ENCODE peak calls at places on chromosomes 16 and 17, in five cellular contexts. One of them, this sample, is unnamed.

GRCh38 chr17:46190763-46191162 is 2.5 kb downstream of the KANSL1 start:
- DNase-seq in upper lobe of right lung: no peak
- DNase-seq in prostate gland: no peak
- DNase-seq in Calu3: no peak
- DNase-seq in ovary: no peak
- DNase-seq in this sample: no peak

GRCh38 chr17:49739662-49740271 is 24.2 kb downstream of the FAM117A start:
- DNase-seq in Calu3: no peak
- DNase-seq in upper lobe of right lung: peak
- DNase-seq in prostate gland: peak
- DNase-seq in ovary: peak
- DNase-seq in this sample: peak

GRCh38 chr17:69870751-69871199 is 204.2 kb upstream of the KCNJ16 start:
- DNase-seq in prostate gland: peak
- DNase-seq in Calu3: no peak
- DNase-seq in ovary: no peak
- DNase-seq in upper lobe of right lung: no peak
- DNase-seq in this sample: no peak

GRCh38 chr17:74163836-74164235 is 39.6 kb upstream of the RPL38 start:
- DNase-seq in upper lobe of right lung: peak
- DNase-seq in ovary: no peak
- DNase-seq in Calu3: no peak
- DNase-seq in prostate gland: no peak
- DNase-seq in this sample: no peak

GRCh38 chr17:72365857-72366415 is 245.1 kb downstream of the SOX9 start:
- DNase-seq in Calu3: no peak
- DNase-seq in prostate gland: no peak
- DNase-seq in ovary: no peak
- DNase-seq in upper lobe of right lung: no peak
- DNase-seq in this sample: no peak

GRCh38 chr16:20507280-20507679 is 56.0 kb downstream of the ACSM2A start:
- DNase-seq in Calu3: no peak
- DNase-seq in prostate gland: no peak
- DNase-seq in ovary: no peak
- DNase-seq in upper lobe of right lung: no peak
- DNase-seq in this sample: no peak

GRCh38 chr17:57459286-57459915 is 203.1 kb downstream of the MSI2 start:
- DNase-seq in Calu3: peak
- DNase-seq in prostate gland: no peak
- DNase-seq in ovary: no peak
- DNase-seq in upper lobe of right lung: no peak
- DNase-seq in this sample: no peak

GRCh38 chr17:66522591-66523272 is 220.3 kb downstream of the PRKCA start:
- DNase-seq in Calu3: no peak
- DNase-seq in prostate gland: no peak
- DNase-seq in ovary: no peak
- DNase-seq in upper lobe of right lung: no peak
- DNase-seq in this sample: no peak

GRCh38 chr16:1261131-1261917 is 5.5 kb downstream of the TPSD1 start:
- DNase-seq in prostate gland: no peak
- DNase-seq in Calu3: peak
- DNase-seq in upper lobe of right lung: no peak
- DNase-seq in ovary: no peak
- DNase-seq in this sample: no peak

GRCh38 chr17:6713130-6713917 is at the start of gene SLC13A5:
- DNase-seq in ovary: peak
- DNase-seq in Calu3: peak
- DNase-seq in upper lobe of right lung: no peak
- DNase-seq in prostate gland: no peak
- DNase-seq in this sample: peak

GRCh38 chr17:76643553-76644148 is at the start of gene ST6GALNAC1:
- DNase-seq in prostate gland: peak
- DNase-seq in ovary: no peak
- DNase-seq in upper lobe of right lung: peak
- DNase-seq in Calu3: peak
- DNase-seq in this sample: no peak

GRCh38 chr16:56781565-56781964 is 51.6 kb downstream of the NUP93 start:
- DNase-seq in Calu3: no peak
- DNase-seq in prostate gland: no peak
- DNase-seq in upper lobe of right lung: no peak
- DNase-seq in ovary: no peak
- DNase-seq in this sample: no peak

GRCh38 chr16:30977502-30977901 is 7.5 kb upstream of the HSD3B7 start:
- DNase-seq in ovary: no peak
- DNase-seq in upper lobe of right lung: no peak
- DNase-seq in Calu3: no peak
- DNase-seq in prostate gland: no peak
- DNase-seq in this sample: no peak

GRCh38 chr17:77707546-77707945 is 251.0 kb upstream of the TNRC6C start:
- DNase-seq in prostate gland: no peak
- DNase-seq in upper lobe of right lung: no peak
- DNase-seq in Calu3: no peak
- DNase-seq in ovary: no peak
- DNase-seq in this sample: no peak

GRCh38 chr17:78883533-78884131 is 19.4 kb downstream of the CEP295NL start:
- DNase-seq in Calu3: peak
- DNase-seq in upper lobe of right lung: peak
- DNase-seq in prostate gland: peak
- DNase-seq in ovary: peak
- DNase-seq in this sample: no peak

GRCh38 chr17:38444151-38444550 is 15.9 kb downstream of the ARHGAP23 start:
- DNase-seq in upper lobe of right lung: peak
- DNase-seq in Calu3: peak
- DNase-seq in prostate gland: peak
- DNase-seq in ovary: peak
- DNase-seq in this sample: peak

GRCh38 chr16:80569440-80570105 is 28.8 kb downstream of the DYNLRB2 start:
- DNase-seq in Calu3: peak
- DNase-seq in upper lobe of right lung: no peak
- DNase-seq in ovary: no peak
- DNase-seq in prostate gland: no peak
- DNase-seq in this sample: peak

GRCh38 chr17:74018116-74018515 is 185.4 kb upstream of the RPL38 start:
- DNase-seq in upper lobe of right lung: no peak
- DNase-seq in ovary: no peak
- DNase-seq in Calu3: no peak
- DNase-seq in prostate gland: no peak
- DNase-seq in this sample: no peak

GRCh38 chr16:54282202-54282922 is 4.2 kb downstream of the IRX3 start:
- DNase-seq in Calu3: peak
- DNase-seq in ovary: peak
- DNase-seq in upper lobe of right lung: peak
- DNase-seq in prostate gland: peak
- DNase-seq in this sample: peak

GRCh38 chr16:31420037-31420436 is 8.1 kb downstream of the COX6A2 start:
- DNase-seq in Calu3: no peak
- DNase-seq in upper lobe of right lung: no peak
- DNase-seq in prostate gland: no peak
- DNase-seq in ovary: no peak
- DNase-seq in this sample: no peak

GRCh38 chr17:333626-334396 is 18.8 kb downstream of the RPH3AL start:
- DNase-seq in prostate gland: no peak
- DNase-seq in ovary: peak
- DNase-seq in Calu3: no peak
- DNase-seq in upper lobe of right lung: peak
- DNase-seq in this sample: no peak

GRCh38 chr16:30949655-30950515 is 1.0 kb downstream of the ORAI3 start:
- DNase-seq in Calu3: peak
- DNase-seq in ovary: peak
- DNase-seq in upper lobe of right lung: peak
- DNase-seq in prostate gland: peak
- DNase-seq in this sample: peak

GRCh38 chr17:21602176-21602575 is 90.1 kb upstream of the KCNJ18 start:
- DNase-seq in prostate gland: no peak
- DNase-seq in ovary: no peak
- DNase-seq in Calu3: no peak
- DNase-seq in upper lobe of right lung: no peak
- DNase-seq in this sample: no peak

GRCh38 chr16:55115506-55115905 is 184.8 kb downstream of the IRX5 start:
- DNase-seq in prostate gland: no peak
- DNase-seq in ovary: no peak
- DNase-seq in upper lobe of right lung: no peak
- DNase-seq in Calu3: no peak
- DNase-seq in this sample: no peak

GRCh38 chr16:75380870-75381269 is 52.4 kb downstream of the CFDP1 start:
- DNase-seq in prostate gland: no peak
- DNase-seq in Calu3: no peak
- DNase-seq in upper lobe of right lung: no peak
- DNase-seq in ovary: no peak
- DNase-seq in this sample: no peak

GRCh38 chr17:13594762-13595697 is 6.7 kb downstream of the HS3ST3A1 start:
- DNase-seq in upper lobe of right lung: no peak
- DNase-seq in prostate gland: peak
- DNase-seq in Calu3: peak
- DNase-seq in ovary: peak
- DNase-seq in this sample: peak

GRCh38 chr17:82134101-82134500 is 36.1 kb upstream of the FASN start:
- DNase-seq in ovary: no peak
- DNase-seq in upper lobe of right lung: peak
- DNase-seq in prostate gland: peak
- DNase-seq in Calu3: no peak
- DNase-seq in this sample: no peak

GRCh38 chr17:29193146-29193545 is 12.9 kb upstream of the MYO18A start:
- DNase-seq in upper lobe of right lung: no peak
- DNase-seq in prostate gland: no peak
- DNase-seq in ovary: no peak
- DNase-seq in Calu3: no peak
- DNase-seq in this sample: no peak

GRCh38 chr17:12510535-12510934 is 155.2 kb upstream of the MYOCD start:
- DNase-seq in prostate gland: no peak
- DNase-seq in ovary: no peak
- DNase-seq in upper lobe of right lung: no peak
- DNase-seq in Calu3: no peak
- DNase-seq in this sample: no peak

DNA sequence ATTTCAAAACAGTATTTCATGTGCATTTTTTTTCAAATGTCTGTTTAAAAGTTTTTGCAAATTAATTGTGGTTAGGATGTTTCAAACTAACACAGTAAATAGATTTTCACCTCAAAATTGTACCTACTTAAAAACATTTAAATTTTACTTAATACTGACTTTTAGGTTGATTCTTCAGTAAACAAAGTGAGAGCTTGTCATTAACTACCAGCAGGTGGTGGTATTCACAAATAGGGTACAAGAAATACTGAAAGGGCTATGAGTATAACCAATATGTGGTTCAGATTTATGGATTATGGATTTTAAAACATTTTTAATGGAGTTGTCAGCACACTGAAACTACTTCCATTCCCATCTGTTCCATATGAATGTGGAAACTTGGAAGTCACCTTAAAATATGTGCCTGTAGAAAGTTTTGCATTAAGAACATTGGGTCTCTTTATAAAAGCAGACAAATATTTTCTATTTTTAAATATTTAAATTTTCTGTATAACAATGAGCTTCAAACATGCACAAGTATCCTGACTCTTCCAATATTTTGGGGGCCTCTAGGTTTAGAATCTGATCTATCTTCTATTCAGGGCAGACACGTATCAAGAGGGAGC is 155.5 kb downstream of the SNX11 start:
- DNase-seq in ovary: no peak
- DNase-seq in Calu3: no peak
- DNase-seq in prostate gland: no peak
- DNase-seq in upper lobe of right lung: no peak
- DNase-seq in this sample: no peak
- TF ChIP-seq CTCF in ovary: no peak
- TF ChIP-seq CTCF in Calu3: peak
- TF ChIP-seq CTCF in prostate gland: no peak
- TF ChIP-seq CTCF in upper lobe of right lung: peak
- TF ChIP-seq CTCF in this sample: peak

DNA sequence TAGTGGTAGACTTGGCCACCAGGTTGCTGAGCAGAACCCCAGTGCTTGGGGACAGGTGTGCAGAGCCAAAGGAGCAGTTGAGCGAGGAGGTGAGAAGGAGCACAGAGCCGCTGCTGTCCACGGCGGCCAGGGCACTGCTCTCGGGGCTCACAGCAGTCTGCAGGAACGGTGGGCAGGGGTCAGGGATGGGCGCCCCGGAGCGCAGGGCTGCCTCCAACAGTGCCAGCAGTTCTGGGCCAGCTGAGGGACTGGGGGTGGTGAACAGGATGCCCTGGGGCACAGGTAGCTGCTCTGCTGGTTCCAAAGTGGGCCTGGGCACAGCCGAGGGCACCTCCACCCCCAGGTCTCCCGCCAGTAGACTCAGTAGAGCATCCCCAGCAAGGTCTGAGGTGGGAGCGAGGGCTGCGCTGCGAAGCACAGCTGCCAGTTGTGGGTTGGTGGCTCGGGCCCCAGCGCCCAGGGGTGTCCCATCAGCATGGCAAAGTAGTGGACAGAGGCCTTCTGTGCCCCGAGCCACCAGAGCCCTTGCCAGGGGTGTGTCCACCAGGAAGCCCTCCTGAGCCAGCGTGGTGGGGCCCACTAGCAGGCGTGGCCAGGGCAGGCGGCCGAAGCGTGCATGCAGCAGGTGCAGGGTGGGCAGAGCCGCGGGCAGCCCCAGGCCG is 1.9 kb downstream of the GGT6 start:
- DNase-seq in prostate gland: no peak
- DNase-seq in upper lobe of right lung: peak
- DNase-seq in Calu3: no peak
- DNase-seq in ovary: no peak
- DNase-seq in this sample: no peak
- TF ChIP-seq CTCF in prostate gland: no peak
- TF ChIP-seq CTCF in upper lobe of right lung: no peak
- TF ChIP-seq CTCF in Calu3: no peak
- TF ChIP-seq CTCF in ovary: no peak
- TF ChIP-seq CTCF in this sample: no peak

GRCh38 chr17:35242158-35242804 is 591 bp upstream of the SLFN5 start:
- DNase-seq in prostate gland: peak
- DNase-seq in Calu3: peak
- DNase-seq in ovary: peak
- DNase-seq in upper lobe of right lung: peak
- DNase-seq in this sample: peak
- TF ChIP-seq CTCF in prostate gland: peak
- TF ChIP-seq CTCF in Calu3: peak
- TF ChIP-seq CTCF in ovary: no peak
- TF ChIP-seq CTCF in upper lobe of right lung: peak
- TF ChIP-seq CTCF in this sample: peak

GRCh38 chr17:42010898-42011516 is 6.2 kb downstream of the DNAJC7 start:
- DNase-seq in ovary: no peak
- DNase-seq in upper lobe of right lung: no peak
- DNase-seq in Calu3: no peak
- DNase-seq in prostate gland: no peak
- DNase-seq in this sample: no peak

GRCh38 chr17:42005128-42005527 is 12.1 kb downstream of the DNAJC7 start:
- DNase-seq in Calu3: no peak
- DNase-seq in prostate gland: no peak
- DNase-seq in upper lobe of right lung: no peak
- DNase-seq in ovary: no peak
- DNase-seq in this sample: no peak

GRCh38 chr17:42009170-42009569 is 8.1 kb downstream of the DNAJC7 start:
- DNase-seq in prostate gland: no peak
- DNase-seq in ovary: no peak
- DNase-seq in upper lobe of right lung: no peak
- DNase-seq in Calu3: no peak
- DNase-seq in this sample: no peak
- TF ChIP-seq CTCF in prostate gland: no peak
- TF ChIP-seq CTCF in ovary: no peak
- TF ChIP-seq CTCF in upper lobe of right lung: no peak
- TF ChIP-seq CTCF in Calu3: no peak
- TF ChIP-seq CTCF in this sample: no peak

GRCh38 chr17:62707425-62707739 is 79.9 kb downstream of the MRC2 start:
- DNase-seq in prostate gland: no peak
- DNase-seq in upper lobe of right lung: peak
- DNase-seq in ovary: no peak
- DNase-seq in Calu3: no peak
- DNase-seq in this sample: no peak
- TF ChIP-seq CTCF in prostate gland: no peak
- TF ChIP-seq CTCF in upper lobe of right lung: no peak
- TF ChIP-seq CTCF in ovary: no peak
- TF ChIP-seq CTCF in Calu3: no peak
- TF ChIP-seq CTCF in this sample: no peak

This sample was measured in GM10248.